ENCODE peak calls at places on chromosomes 11 and 22, in six cellular contexts. V, K, R, E, I and A are unnamed samples.

GRCh38 chr11:115716080-115716479 is 211.9 kb upstream of the CADM1 start:
- DNase-seq in V (no peak), K (no peak), R (no peak), E (no peak), I (no peak), A (no peak)

GRCh38 chr11:23573430-23573829 is 713.2 kb upstream of the CCDC179 start:
- DNase-seq in V (no peak), K (no peak), R (no peak), E (no peak), I (no peak), A (no peak)

GRCh38 chr11:45339754-45340519 is 53.8 kb upstream of the SYT13 start:
- DNase-seq in V (peak), K (peak), R (peak), E (peak), I (peak), A (peak)

GRCh38 chr11:76062733-76063132 is 143.6 kb downstream of the WNT11 start:
- DNase-seq in V (peak), K (no peak), R (no peak), E (no peak), I (no peak), A (no peak)

GRCh38 chr11:35723493-35724284 is 61.1 kb downstream of the TRIM44 start:
- DNase-seq in V (no peak), K (no peak), R (no peak), E (no peak), I (no peak), A (peak)

GRCh38 chr11:3614742-3615171 is 27.0 kb downstream of the ART5 start:
- DNase-seq in V (peak), K (no peak), R (no peak), E (no peak), I (peak), A (no peak)

GRCh38 chr11:2898366-2899079 is 12.9 kb upstream of the CDKN1C start:
- DNase-seq in V (no peak), K (no peak), R (no peak), E (peak), I (peak), A (no peak)

GRCh38 chr11:8004008-8004407 is 16.9 kb downstream of the EIF3F start:
- DNase-seq in V (no peak), K (no peak), R (no peak), E (no peak), I (no peak), A (no peak)

GRCh38 chr11:63243533-63243932 is at the start of gene SLC22A25:
- DNase-seq in V (no peak), K (no peak), R (no peak), E (no peak), I (no peak), A (no peak)

GRCh38 chr11:69212121-69213110 is 56.7 kb downstream of the SMIM38 start:
- DNase-seq in V (no peak), K (no peak), R (no peak), E (no peak), I (peak), A (no peak)

GRCh38 chr22:43006753-43007152 is 8.2 kb downstream of the PACSIN2 start:
- DNase-seq in V (no peak), K (no peak), R (no peak), E (no peak), I (peak), A (no peak)

GRCh38 chr11:96178014-96178745 is 164.8 kb downstream of the MAML2 start:
- DNase-seq in V (no peak), K (no peak), R (no peak), E (no peak), I (no peak), A (no peak)

GRCh38 chr11:87355614-87356013 is 317.9 kb downstream of the TMEM135 start:
- DNase-seq in V (no peak), K (no peak), R (no peak), E (no peak), I (no peak), A (no peak)

GRCh38 chr11:10592331-10592730 is 23.9 kb upstream of the LYVE1 start:
- DNase-seq in V (no peak), K (peak), R (no peak), E (no peak), I (no peak), A (peak)

GRCh38 chr11:13972033-13972910 is 9.7 kb downstream of the SPON1 start:
- DNase-seq in V (no peak), K (no peak), R (no peak), E (no peak), I (no peak), A (no peak)

GRCh38 chr11:36151933-36152580 is 137.2 kb downstream of the COMMD9 start:
- DNase-seq in V (no peak), K (no peak), R (no peak), E (no peak), I (no peak), A (no peak)

GRCh38 chr22:24416095-24416494 is 11.3 kb upstream of the ADORA2A start:
- DNase-seq in V (no peak), K (no peak), R (no peak), E (no peak), I (no peak), A (no peak)

GRCh38 chr11:97739892-97740782 is 1280.6 kb upstream of the CNTN5 start:
- DNase-seq in V (no peak), K (no peak), R (no peak), E (peak), I (no peak), A (no peak)

GRCh38 chr11:106077609-106078517 is at the start of gene AASDHPPT:
- DNase-seq in V (no peak), K (peak), R (no peak), E (peak), I (peak), A (no peak)

GRCh38 chr11:8403310-8403709 is 139.6 kb upstream of the LMO1 start:
- DNase-seq in V (no peak), K (no peak), R (no peak), E (no peak), I (no peak), A (peak)

GRCh38 chr11:7490054-7490453 is 4.7 kb downstream of the OLFML1 start:
- DNase-seq in V (no peak), K (no peak), R (no peak), E (no peak), I (no peak), A (no peak)

GRCh38 chr11:107252429-107253161 is 205.0 kb downstream of the CWF19L2 start:
- DNase-seq in V (peak), K (no peak), R (no peak), E (no peak), I (no peak), A (no peak)

GRCh38 chr11:97965849-97966646 is 1054.7 kb upstream of the CNTN5 start:
- DNase-seq in V (no peak), K (no peak), R (no peak), E (no peak), I (no peak), A (no peak)

GRCh38 chr11:130801287-130802146 is 114.8 kb downstream of the SNX19 start:
- DNase-seq in V (no peak), K (no peak), R (no peak), E (no peak), I (no peak), A (no peak)

GRCh38 chr11:66011785-66012303 is at the start of gene CST6:
- DNase-seq in V (no peak), K (no peak), R (no peak), E (no peak), I (no peak), A (no peak)

GRCh38 chr11:77067776-77068460 is 1.1 kb downstream of the CAPN5 start:
- DNase-seq in V (no peak), K (no peak), R (no peak), E (no peak), I (no peak), A (no peak)

GRCh38 chr11:60145677-60146076 is 37.2 kb downstream of the MS4A6A start:
- DNase-seq in V (no peak), K (no peak), R (no peak), E (no peak), I (no peak), A (no peak)

GRCh38 chr11:47905358-47906059 is 57.4 kb upstream of the NUP160 start:
- DNase-seq in V (no peak), K (no peak), R (no peak), E (no peak), I (no peak), A (no peak)

GRCh38 chr11:75029836-75030631 is 41.3 kb downstream of the NEU3 start:
- DNase-seq in V (no peak), K (no peak), R (no peak), E (no peak), I (peak), A (no peak)

GRCh38 chr22:24450600-24450999 is 23.2 kb downstream of the ADORA2A start:
- DNase-seq in V (no peak), K (no peak), R (no peak), E (no peak), I (peak), A (no peak)

GRCh38 chr22:27240298-27240885 is 561.2 kb downstream of the MN1 start:
- DNase-seq in V (no peak), K (no peak), R (no peak), E (no peak), I (no peak), A (no peak)

GRCh38 chr11:59425131-59425530 is 1.1 kb downstream of the OR5A2 start:
- DNase-seq in V (no peak), K (no peak), R (no peak), E (no peak), I (no peak), A (no peak)

GRCh38 chr22:27581241-27581640 is 220.3 kb downstream of the MN1 start:
- DNase-seq in V (no peak), K (no peak), R (no peak), E (no peak), I (no peak), A (no peak)

GRCh38 chr11:113877673-113878060 is 2.3 kb upstream of the USP28 start:
- DNase-seq in V (no peak), K (no peak), R (no peak), E (no peak), I (no peak), A (no peak)

GRCh38 chr11:12725047-12725862 is 51.0 kb downstream of the TEAD1 start:
- DNase-seq in V (no peak), K (no peak), R (no peak), E (no peak), I (no peak), A (peak)

GRCh38 chr22:50684986-50685385 is 12.4 kb downstream of the SHANK3 start:
- DNase-seq in V (no peak), K (no peak), R (no peak), E (no peak), I (no peak), A (no peak)
- TF ChIP-seq JUND in V (no peak), K (no peak), R (no peak), E (no peak), I (no peak), A (no peak)

DNA sequence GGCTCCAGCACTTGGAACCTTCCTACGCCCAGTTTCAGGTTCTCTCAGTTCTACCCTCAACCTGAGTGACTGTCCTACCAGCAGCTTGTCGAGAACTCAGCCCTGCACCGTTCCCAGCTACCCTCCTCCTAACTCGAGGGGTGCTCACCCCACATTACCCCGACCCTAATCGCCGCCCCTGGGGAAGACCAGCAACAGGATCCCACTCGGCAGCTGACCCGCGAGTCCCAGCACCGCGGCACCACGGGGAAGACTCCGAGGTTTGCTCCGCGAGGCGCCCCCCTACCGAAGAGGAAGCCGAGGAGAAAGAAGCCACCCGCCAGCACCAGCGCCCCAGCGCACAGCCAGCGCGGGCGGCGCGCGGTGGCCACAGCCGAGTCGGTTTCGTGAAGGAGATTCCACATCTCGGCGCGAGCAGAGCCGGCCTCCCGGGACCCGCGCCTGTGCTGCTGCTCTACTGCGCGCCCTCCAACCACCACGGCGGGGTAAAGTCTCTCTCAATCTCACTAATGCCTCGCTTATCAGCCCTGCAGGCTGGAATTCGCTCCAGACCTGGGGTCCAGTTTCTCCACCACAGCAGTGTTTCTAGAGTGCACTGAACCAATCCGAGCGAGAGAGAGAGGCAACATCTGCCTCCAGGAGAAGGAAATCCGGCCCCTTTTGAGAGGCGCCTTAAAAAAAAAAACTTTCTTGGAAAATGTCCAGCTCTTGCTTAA is at the start of gene FOLH1:
- DNase-seq in V (no peak), K (no peak), R (no peak), E (no peak), I (no peak), A (peak)
- TF ChIP-seq JUND in V (no peak), K (no peak), R (no peak), E (no peak), I (no peak), A (no peak)

DNA sequence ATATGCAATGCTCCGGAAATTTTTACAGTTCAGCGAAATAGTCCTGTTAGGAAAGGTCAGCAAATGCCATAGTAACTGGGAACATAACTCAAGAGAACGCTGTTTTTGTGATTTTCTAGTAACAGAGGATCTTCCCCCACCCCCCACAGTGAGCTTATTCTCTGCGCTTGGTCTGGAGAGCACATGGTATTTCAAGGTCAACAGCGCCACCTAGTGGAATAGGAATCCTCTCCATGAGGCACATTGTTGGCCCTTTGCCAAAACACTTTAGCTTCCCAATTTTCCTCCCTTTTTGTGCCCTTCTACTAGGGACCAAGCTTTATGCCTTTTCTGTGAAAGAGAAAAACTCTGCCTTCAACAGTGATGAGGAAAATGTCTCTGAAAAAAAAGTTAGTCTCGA is 13.2 kb upstream of the OR4C12 start:
- DNase-seq in V (no peak), K (peak), R (no peak), E (peak), I (peak), A (peak)
- TF ChIP-seq JUND in V (no peak), K (no peak), R (no peak), E (no peak), I (no peak), A (no peak)

DNA sequence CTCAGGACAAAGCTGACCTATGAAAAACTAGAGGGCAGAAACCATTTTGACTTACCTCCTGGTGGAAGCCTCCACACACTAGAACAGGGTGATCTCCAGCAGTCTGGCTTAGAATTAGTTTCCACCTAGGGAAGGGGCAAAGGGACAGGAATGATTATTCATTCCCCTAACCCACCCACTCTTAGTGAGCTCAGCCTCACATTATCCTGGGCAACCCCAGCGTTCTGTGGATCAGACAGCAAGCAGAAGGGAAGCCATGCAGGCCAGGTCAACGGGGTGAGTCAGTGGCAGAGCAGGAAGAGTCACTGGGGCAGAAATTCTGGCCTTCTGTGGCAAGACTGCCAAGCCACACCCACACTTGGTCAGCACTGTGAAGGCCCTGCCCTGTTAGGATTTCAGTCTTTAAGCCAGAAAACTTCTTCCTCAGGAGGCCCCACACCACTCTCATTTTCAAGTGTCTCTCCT is 10.5 kb downstream of the NUMA1 start:
- DNase-seq in V (no peak), K (peak), R (no peak), E (peak), I (peak), A (peak)
- TF ChIP-seq JUND in V (no peak), K (no peak), R (no peak), E (no peak), I (no peak), A (no peak)

DNA sequence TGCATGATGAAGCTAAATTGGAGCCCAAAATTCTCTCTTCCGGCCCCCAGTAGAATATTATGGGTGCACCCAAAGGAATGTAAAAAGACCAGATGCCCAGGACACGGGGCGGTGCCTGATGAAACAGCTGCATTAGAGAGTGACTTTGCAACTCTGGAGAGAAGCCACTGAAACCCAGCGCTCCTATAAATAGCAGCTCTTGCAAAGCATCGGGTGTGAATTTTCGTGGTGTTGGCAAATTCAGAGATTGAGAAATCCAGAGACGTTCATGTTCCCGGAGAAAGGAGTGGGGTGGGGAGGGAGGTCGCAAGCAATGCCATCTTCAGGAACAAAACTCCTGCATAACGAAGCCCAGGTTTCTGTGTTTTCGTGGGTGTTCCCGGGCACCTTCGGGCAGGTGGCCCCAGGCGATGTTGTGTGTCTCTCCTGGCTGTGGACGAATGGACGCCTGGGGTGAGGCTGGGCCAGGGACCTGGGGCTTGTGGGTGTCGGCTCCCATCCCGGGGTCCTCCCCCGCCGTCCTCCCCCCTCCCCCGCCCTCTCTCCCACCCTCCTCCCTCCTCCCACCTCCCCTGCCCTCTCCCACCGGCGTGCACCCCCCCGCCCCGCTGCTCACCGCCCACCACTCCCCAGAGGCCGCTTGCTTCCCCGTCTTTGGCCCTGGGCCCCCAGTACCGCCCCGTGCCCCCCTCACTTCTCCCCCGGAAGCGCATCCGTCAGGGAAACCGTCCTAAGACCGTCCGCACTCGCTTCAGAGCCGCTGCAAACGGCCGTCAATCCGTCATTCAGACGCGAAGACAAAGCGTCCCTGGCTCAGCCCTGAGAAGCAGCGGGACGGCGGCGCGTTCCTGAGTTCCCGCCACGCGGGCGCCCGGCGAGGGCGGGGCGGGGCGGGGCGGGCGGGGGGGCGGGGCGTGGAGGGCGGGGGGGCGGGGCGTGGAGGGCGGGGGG is 26.7 kb upstream of the TOLLIP start:
- DNase-seq in V (no peak), K (no peak), R (no peak), E (peak), I (peak), A (peak)
- TF ChIP-seq JUND in V (no peak), K (no peak), R (no peak), E (no peak), I (no peak), A (no peak)

GRCh38 chr22:45631140-45631539 is 40.5 kb upstream of the ATXN10 start:
- DNase-seq in V (no peak), K (no peak), R (no peak), E (no peak), I (no peak), A (no peak)

GRCh38 chr22:45629469-45630089 is 42.1 kb upstream of the ATXN10 start:
- DNase-seq in V (no peak), K (no peak), R (no peak), E (peak), I (no peak), A (no peak)

GRCh38 chr22:45630436-45630835 is 41.2 kb upstream of the ATXN10 start:
- DNase-seq in V (no peak), K (no peak), R (no peak), E (no peak), I (no peak), A (no peak)

GRCh38 chr22:45631839-45632238 is 39.8 kb upstream of the ATXN10 start:
- DNase-seq in V (no peak), K (no peak), R (no peak), E (no peak), I (no peak), A (no peak)

DNA sequence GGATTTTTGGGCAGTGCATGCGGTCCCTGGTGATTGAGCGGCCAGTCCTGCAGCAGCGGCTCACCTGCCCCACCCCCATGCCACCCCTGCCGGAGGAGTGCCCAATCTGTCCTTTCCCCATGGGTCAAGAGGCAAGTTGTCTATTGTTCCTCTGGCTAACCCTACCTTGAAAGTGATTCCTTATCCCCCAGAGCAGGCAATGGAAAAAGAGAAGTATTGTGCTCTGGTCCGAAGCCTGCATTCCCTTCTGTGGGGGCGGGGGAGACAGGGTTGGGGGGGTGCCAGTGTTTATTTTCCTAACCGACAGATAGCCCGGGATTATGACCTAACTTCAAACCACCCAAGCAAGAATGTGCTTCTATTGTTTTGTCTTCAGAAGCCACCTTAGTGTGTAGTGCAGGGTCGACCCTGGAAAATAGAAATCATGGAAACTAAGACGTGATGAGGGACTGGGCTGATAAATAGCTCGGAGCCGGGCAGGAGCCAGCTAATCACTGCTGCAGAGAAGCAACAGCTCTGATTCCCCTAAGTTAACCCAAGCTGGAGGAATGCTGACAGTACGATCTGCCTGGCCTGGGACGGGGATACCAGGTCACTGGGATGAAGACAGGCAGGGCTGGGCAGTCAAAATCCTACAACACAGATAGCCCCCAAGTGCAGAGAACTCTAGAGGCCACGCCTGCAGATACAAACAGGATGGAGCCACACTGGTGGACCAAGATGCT is 38.7 kb upstream of the ATXN10 start:
- DNase-seq in V (no peak), K (no peak), R (no peak), E (peak), I (no peak), A (no peak)
- TF ChIP-seq JUND in V (no peak), K (no peak), R (no peak), E (no peak), I (no peak), A (no peak)